ENCODE peak calls at places on chromosomes 3 and 15, in ten cellular contexts. N is neural crest cell, D is Peyer's patch, B is HEK293T, X is amygdala, E is T-cell, G is globus pallidus, C is ascending aorta, S is transverse colon, K is Ammon's horn. W is an unnamed sample.

GRCh38 chr3:189529889-189530288 is 101.3 kb upstream of the TP63 start:
- DNase-seq in G (no peak), X (no peak), D (no peak), E (no peak), K (no peak), B (no peak), N (no peak), C (no peak), S (no peak), W (no peak)

GRCh38 chr15:48510976-48511375 is 134.5 kb downstream of the FBN1 start:
- DNase-seq in X (no peak), C (no peak), B (no peak), K (no peak), E (no peak), N (no peak), D (no peak), G (peak; percentile 31), S (no peak), W (no peak)

GRCh38 chr3:125052671-125053303 is 3.0 kb downstream of the HEG1 start:
- DNase-seq in K (peak; percentile 47), D (no peak), X (no peak), C (no peak), S (no peak), G (peak; percentile 64), E (no peak), N (no peak), B (no peak), W (no peak)

GRCh38 chr3:71518089-71518488 is 65.4 kb downstream of the FOXP1 start:
- DNase-seq in D (no peak), C (no peak), B (no peak), G (no peak), X (no peak), E (no peak), S (no peak), N (no peak), K (no peak), W (no peak)

GRCh38 chr3:66723231-66723630 is 222.4 kb upstream of the LRIG1 start:
- DNase-seq in K (no peak), S (no peak), G (no peak), E (no peak), N (no peak), X (no peak), D (no peak), B (no peak), C (no peak), W (no peak)

GRCh38 chr15:70473623-70474366 is 289.6 kb downstream of the UACA start:
- DNase-seq in G (no peak), B (no peak), C (no peak), E (no peak), N (no peak), X (no peak), D (no peak), S (no peak), K (no peak), W (no peak)

GRCh38 chr3:38105525-38105924 is 31.4 kb downstream of the ACAA1 start:
- DNase-seq in G (no peak), S (no peak), K (no peak), X (no peak), D (no peak), B (no peak), N (no peak), E (no peak), C (no peak), W (no peak)

GRCh38 chr15:67825880-67826716 is 789 bp downstream of the SKOR1 start:
- DNase-seq in B (no peak), S (no peak), D (peak; percentile 43), E (no peak), C (no peak), G (no peak), K (no peak), N (no peak), X (no peak), W (no peak)

GRCh38 chr3:59809750-59810444 is 760.1 kb upstream of the CFAP20DC start:
- DNase-seq in G (peak; percentile 54), N (no peak), K (peak; percentile 29), B (peak; percentile 34), S (no peak), D (no peak), X (no peak), E (no peak), C (no peak), W (peak; percentile 29)

GRCh38 chr15:72680931-72681330 is 5.1 kb downstream of the HIGD2B start:
- DNase-seq in C (no peak), G (no peak), D (no peak), K (no peak), B (no peak), X (no peak), N (no peak), E (no peak), S (no peak), W (no peak)

GRCh38 chr3:120823156-120823555 is 80.6 kb downstream of the GTF2E1 start:
- DNase-seq in S (no peak), B (no peak), K (no peak), D (no peak), N (no peak), G (no peak), E (no peak), X (no peak), C (no peak), W (no peak)

W was measured in midbrain.